ENCODE peak calls at places on chromosomes 6 and 20, in four cellular contexts. G, V, A and S are unnamed samples.
A peak's percentile ranks its signal among the peaks of the same experiment; 100 is the strongest.

GRCh38 chr6:112086744-112087135 is 542 bp downstream of the TUBE1 start:
- DNase-seq in A (no peak), G (no peak), V (no peak), S (no peak)

GRCh38 chr6:103797738-103798137 is 1062.0 kb downstream of the HACE1 start:
- DNase-seq in G (no peak), A (no peak), V (no peak), S (no peak)

GRCh38 chr6:109824105-109824504 is 133.0 kb downstream of the FIG4 start:
- DNase-seq in G (no peak), A (no peak), V (no peak), S (no peak)

GRCh38 chr20:51532577-51533191 is 9.8 kb downstream of the NFATC2 start:
- DNase-seq in V (no peak), G (peak; percentile 74), A (no peak), S (no peak)

GRCh38 chr6:31058128-31058894 is 48.0 kb downstream of the MUC22 start:
- DNase-seq in G (no peak), V (no peak), A (peak; percentile 46), S (peak; percentile 79)

GRCh38 chr6:45436544-45437440 is 59.1 kb upstream of the SUPT3H start:
- DNase-seq in G (no peak), V (no peak), A (no peak), S (no peak)

GRCh38 chr6:106334646-106335448 is 9.3 kb upstream of the ATG5 start:
- DNase-seq in A (peak; percentile 35), V (peak; percentile 23), G (peak; percentile 71), S (no peak)

GRCh38 chr6:157538698-157539097 is 157.7 kb downstream of the ZDHHC14 start:
- DNase-seq in G (no peak), V (no peak), A (no peak), S (no peak)

GRCh38 chr6:90296346-90297123 is at the start of gene BACH2:
- DNase-seq in V (peak; percentile 70), A (peak; percentile 89), G (peak; percentile 95), S (no peak)

GRCh38 chr20:23629017-23629541 is 8.7 kb downstream of the CST3 start:
- DNase-seq in V (no peak), A (no peak), G (no peak), S (peak; percentile 56)

GRCh38 chr20:48659888-48660287 is 167.9 kb downstream of the PREX1 start:
- DNase-seq in V (no peak), G (no peak), A (peak; percentile 72), S (no peak)

GRCh38 chr6:28683945-28684538 is 158.4 kb downstream of the GPX5 start:
- DNase-seq in V (no peak), G (no peak), A (no peak), S (peak; percentile 18)

GRCh38 chr6:170529839-170530520 is 23.1 kb downstream of the PSMB1 start:
- DNase-seq in V (no peak), A (peak; percentile 33), G (peak; percentile 83), S (peak; percentile 54)

GRCh38 chr6:54801669-54802068 is 44.9 kb upstream of the FAM83B start:
- DNase-seq in G (no peak), A (no peak), V (no peak), S (peak; percentile 10)

GRCh38 chr20:19211661-19212523 is 550 bp upstream of the SLC24A3 start:
- DNase-seq in G (peak; percentile 78), A (no peak), V (no peak), S (no peak)

GRCh38 chr6:35043381-35043780 is 97.8 kb downstream of the TCP11 start:
- DNase-seq in A (no peak), V (no peak), G (no peak), S (no peak)

GRCh38 chr6:86276056-86276455 is 633.4 kb upstream of the SYNCRIP start:
- DNase-seq in G (no peak), A (no peak), V (no peak), S (no peak)

GRCh38 chr6:86273936-86274335 is 631.2 kb upstream of the SYNCRIP start:
- DNase-seq in V (no peak), G (no peak), A (no peak), S (no peak)
- H3K27ac ChIP-seq in V (no peak overlapping the region), G (no peak overlapping the region), A (no peak overlapping the region), S (no peak overlapping the region)

GRCh38 chr6:92849636-92850035 is 569.7 kb downstream of the EPHA7 start:
- DNase-seq in V (no peak), G (no peak), A (no peak), S (no peak)

GRCh38 chr6:92848459-92848858 is 570.9 kb downstream of the EPHA7 start:
- DNase-seq in G (no peak), V (no peak), A (no peak), S (no peak)

GRCh38 chr6:92848901-92849300 is 570.5 kb downstream of the EPHA7 start:
- DNase-seq in G (no peak), A (no peak), V (no peak), S (no peak)

GRCh38 chr6:92847988-92848387 is 571.4 kb downstream of the EPHA7 start:
- DNase-seq in V (no peak), A (no peak), G (no peak), S (no peak)
- TF ChIP-seq POLR2AphosphoS5 in V (no peak), A (no peak), G (no peak), S (no peak)

GRCh38 chr6:2799936-2800527 is 34.8 kb downstream of the WRNIP1 start:
- DNase-seq in G (no peak), V (no peak), A (no peak), S (no peak)
- H3K27ac ChIP-seq in G (no peak overlapping the region), V (no peak overlapping the region), A (no peak overlapping the region), S (no peak overlapping the region)

DNA sequence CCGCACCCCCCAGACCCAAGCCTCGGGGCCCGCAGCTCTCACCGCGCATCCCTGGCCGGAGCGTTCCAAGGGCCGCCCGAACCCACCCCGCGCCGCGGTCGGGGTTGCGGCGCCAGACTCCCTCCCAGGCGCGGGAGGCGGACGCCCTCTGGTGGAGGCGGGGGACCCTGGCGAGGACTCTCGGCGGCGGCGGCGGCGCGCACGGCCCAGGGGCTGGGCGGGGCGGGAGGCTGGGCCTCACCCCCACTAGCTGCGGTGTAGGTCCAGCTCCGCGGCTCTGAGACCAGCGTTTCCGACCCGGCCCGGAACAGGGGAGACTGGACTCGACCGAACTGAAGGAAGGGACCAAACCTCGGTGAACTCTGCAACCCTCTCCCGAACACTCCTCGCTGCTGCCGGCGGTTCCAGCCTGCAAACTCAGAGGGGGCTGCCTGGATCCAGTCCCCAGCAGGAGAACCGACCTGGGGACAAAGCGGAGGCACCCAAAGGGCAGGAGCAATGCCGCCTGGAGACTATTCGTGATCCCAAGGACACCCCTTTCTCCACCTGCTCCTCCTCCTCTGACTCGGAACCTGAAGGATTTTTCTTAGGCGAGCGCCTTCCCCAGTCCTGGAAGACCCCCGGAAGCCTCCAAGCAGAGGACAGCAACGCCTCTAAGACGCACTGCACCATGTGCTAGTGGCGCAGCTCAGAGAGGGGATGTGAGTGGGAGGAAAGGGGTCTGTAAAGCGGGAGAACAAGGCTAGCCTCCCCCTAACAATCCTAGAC is 859 bp upstream of the TOMM6 start:
- DNase-seq in V (no peak), A (peak; percentile 75), G (peak; percentile 94), S (no peak)
- TF ChIP-seq POLR2AphosphoS5 in V (no peak), A (peak; percentile 18), G (peak; percentile 40), S (peak; percentile 45)

GRCh38 chr20:25683050-25683449 is 13.6 kb downstream of the ZNF337 start:
- DNase-seq in V (no peak), A (no peak), G (no peak), S (no peak)
- H3K27ac ChIP-seq in V (no peak overlapping the region), A (no peak overlapping the region), G (no peak overlapping the region), S (no peak overlapping the region)

DNA sequence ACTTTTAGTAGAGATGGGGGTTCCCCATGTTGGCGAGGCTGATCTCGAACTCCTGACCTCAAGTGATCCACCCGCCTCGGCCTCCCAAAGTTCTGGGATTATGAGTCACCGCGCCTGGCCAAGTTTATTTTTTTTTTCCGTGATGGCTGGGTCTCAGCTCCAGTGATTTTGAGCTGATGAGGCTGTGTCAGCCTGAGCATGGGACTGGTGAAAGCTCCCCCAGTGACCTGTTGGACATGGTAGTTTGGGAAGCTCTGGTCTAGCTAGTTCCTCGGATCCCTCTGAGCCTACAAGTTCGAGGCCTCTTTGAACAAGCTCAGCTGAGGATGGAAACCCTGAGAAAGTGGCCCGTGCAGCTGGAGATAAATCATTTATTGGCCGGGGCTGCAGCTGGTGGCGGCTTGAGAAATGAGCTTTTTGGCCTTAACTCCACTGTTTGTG is 126.8 kb downstream of the SNX5 start:
- DNase-seq in A (no peak), G (peak; percentile 90), V (no peak), S (no peak)
- TF ChIP-seq POLR2AphosphoS5 in A (peak; percentile 15), G (no peak), V (no peak), S (no peak)